ENCODE peak calls at places on chromosomes 7 and 10, in seven cellular contexts. Y is activated T-cell treated with anti-CD3 and anti-CD28 coated beads, Interleukin-2, amount 50 U/mL, for 72 hours; P is astrocyte of the cerebellum; Q is activated effector memory CD4-positive, alpha-beta T cell treated with Interleukin-2 at 50 U/mL for 16 hours; E is mucosa of gallbladder; C is left colon; B is T-helper 9 cell. I is an unnamed sample.

GRCh38 chr7:28408974-28409715 is 3.2 kb upstream of the CREB5 start:
- DNase-seq in Y (peak), P (peak), Q (no peak), E (peak), C (peak), B (no peak), I (peak)

GRCh38 chr10:103758294-103758681 is 97.1 kb downstream of the SH3PXD2A start:
- DNase-seq in Y (no peak), P (no peak), Q (no peak), E (no peak), C (no peak), B (no peak), I (no peak)

GRCh38 chr10:7789390-7789789 is 1.4 kb downstream of the ATP5F1C start:
- DNase-seq in Y (no peak), P (no peak), Q (no peak), E (no peak), C (no peak), B (no peak), I (peak)

GRCh38 chr10:112223725-112224124 is 40.2 kb upstream of the GPAM start:
- DNase-seq in Y (no peak), P (no peak), Q (no peak), E (no peak), C (no peak), B (no peak), I (no peak)

GRCh38 chr7:155214328-155214986 is 83.2 kb upstream of the INSIG1 start:
- DNase-seq in Y (no peak), P (no peak), Q (no peak), E (peak), C (peak), B (no peak), I (peak)

GRCh38 chr10:72612203-72612826 is 13.6 kb downstream of the MICU1 start:
- DNase-seq in Y (no peak), P (no peak), Q (no peak), E (no peak), C (no peak), B (no peak), I (no peak)

GRCh38 chr10:109914966-109915365 is 8.3 kb downstream of the XPNPEP1 start:
- DNase-seq in Y (peak), P (peak), Q (peak), E (peak), C (no peak), B (no peak), I (peak)

GRCh38 chr7:29565634-29565981 is 2.0 kb downstream of the PRR15 start:
- DNase-seq in Y (no peak), P (no peak), Q (no peak), E (no peak), C (no peak), B (no peak), I (no peak)

GRCh38 chr7:115631782-115632181 is 398.8 kb downstream of the TFEC start:
- DNase-seq in Y (no peak), P (no peak), Q (no peak), E (no peak), C (no peak), B (no peak), I (no peak)